ENCODE peak calls at places on chromosome 5, in five cellular contexts. R is CD4-positive, alpha-beta T cell; B is pancreas; P is endodermal cell; N is cardiac muscle cell. A is an unnamed sample.

GRCh38 chr5:136004436-136004835 is 24.4 kb upstream of the TGFBI start:
- DNase-seq in N (no peak), R (no peak), B (no peak), P (peak; percentile 2), A (no peak)

GRCh38 chr5:34524123-34524522 is 132.0 kb upstream of the RAI14 start:
- DNase-seq in R (no peak), N (peak; percentile 58), P (no peak), B (no peak), A (no peak)

GRCh38 chr5:141604318-141604717 is 14.5 kb downstream of the DIAPH1 start:
- DNase-seq in N (peak; percentile 89), B (no peak), R (no peak), P (no peak), A (no peak)

GRCh38 chr5:133985540-133986180 is 17.2 kb upstream of the C5orf15 start:
- DNase-seq in N (no peak), B (no peak), P (no peak), R (no peak), A (no peak)

GRCh38 chr5:14351845-14352712 is 208.9 kb downstream of the TRIO start:
- DNase-seq in P (peak; percentile 84), R (peak; percentile 40), B (peak; percentile 75), N (peak; percentile 77), A (peak; percentile 44)

GRCh38 chr5:172178301-172179031 is 9.6 kb downstream of the STK10 start:
- DNase-seq in R (no peak), B (no peak), P (no peak), N (no peak), A (no peak)

GRCh38 chr5:137575847-137576246 is 76.7 kb upstream of the SPOCK1 start:
- DNase-seq in P (no peak), B (no peak), R (no peak), N (peak; percentile 75), A (no peak)

GRCh38 chr5:81355291-81356251 is 38.4 kb downstream of the ACOT12 start:
- DNase-seq in N (no peak), P (no peak), B (no peak), R (no peak), A (no peak)

GRCh38 chr5:119271758-119272730 is 83.8 kb upstream of the TNFAIP8 start:
- DNase-seq in P (no peak), R (no peak), N (no peak), B (no peak), A (no peak)

GRCh38 chr5:95668728-95669127 is 14.1 kb downstream of the SPATA9 start:
- DNase-seq in R (no peak), P (no peak), B (no peak), N (peak; percentile 26), A (no peak)

GRCh38 chr5:41788800-41789395 is 81.3 kb downstream of the OXCT1 start:
- DNase-seq in P (no peak), B (no peak), R (no peak), N (peak; percentile 84), A (no peak)

GRCh38 chr5:137016783-137017324 is 482.3 kb downstream of the SPOCK1 start:
- DNase-seq in P (peak; percentile 82), N (no peak), R (no peak), B (no peak), A (no peak)

GRCh38 chr5:156920042-156920860 is 42.8 kb downstream of the TIMD4 start:
- DNase-seq in R (no peak), N (no peak), B (no peak), P (no peak), A (no peak)

GRCh38 chr5:54743997-54744788 is 226.6 kb downstream of the SNX18 start:
- DNase-seq in B (no peak), R (peak; percentile 13), N (peak; percentile 97), P (no peak), A (no peak)

GRCh38 chr5:132420706-132421272 is 51.3 kb downstream of the SLC22A5 start:
- DNase-seq in B (no peak), P (no peak), R (no peak), N (no peak), A (no peak)

GRCh38 chr5:60325870-60326269 is 374.1 kb downstream of the DEPDC1B start:
- DNase-seq in R (no peak), P (no peak), B (no peak), N (no peak), A (no peak)

GRCh38 chr5:135073771-135074345 is 39.8 kb upstream of the PITX1 start:
- DNase-seq in P (no peak), R (no peak), N (peak; percentile 39), B (no peak), A (no peak)

GRCh38 chr5:96067902-96068614 is 106.4 kb upstream of the ELL2 start:
- DNase-seq in N (peak; percentile 79), P (peak; percentile 49), B (no peak), R (no peak), A (no peak)

GRCh38 chr5:60287174-60287771 is 393.7 kb upstream of the PDE4D start:
- DNase-seq in N (peak; percentile 78), R (no peak), P (peak; percentile 90), B (peak; percentile 63), A (no peak)

GRCh38 chr5:79547982-79548381 is 34.0 kb upstream of the HOMER1 start:
- DNase-seq in N (no peak), R (no peak), P (no peak), B (no peak), A (no peak)

GRCh38 chr5:6850033-6850432 is 136.8 kb downstream of the TENT4A start:
- DNase-seq in P (no peak), R (no peak), N (no peak), B (no peak), A (no peak)

GRCh38 chr5:168585119-168585912 is 6.1 kb upstream of the PANK3 start:
- DNase-seq in B (no peak), R (no peak), N (no peak), P (no peak), A (no peak)

GRCh38 chr5:122916490-122916889 is 71.1 kb downstream of the SNX24 start:
- DNase-seq in R (no peak), P (no peak), B (no peak), N (no peak), A (no peak)

GRCh38 chr5:142304013-142304701 is 20.7 kb downstream of the SPRY4 start:
- DNase-seq in B (no peak), P (no peak), R (no peak), N (no peak), A (no peak)

GRCh38 chr5:135209495-135209837 is 175.4 kb upstream of the PITX1 start:
- DNase-seq in R (no peak), B (no peak), N (no peak), P (peak; percentile 24), A (no peak)

GRCh38 chr5:142506756-142507155 is 179.1 kb downstream of the FGF1 start:
- DNase-seq in P (no peak), B (no peak), R (no peak), N (no peak), A (no peak)

GRCh38 chr5:177491983-177492746 is 5.2 kb downstream of the PDLIM7 start:
- DNase-seq in R (no peak), N (no peak), P (no peak), B (no peak), A (no peak)

GRCh38 chr5:177492841-177493240 is 4.6 kb downstream of the PDLIM7 start:
- DNase-seq in N (no peak), B (no peak), P (no peak), R (no peak), A (no peak)

GRCh38 chr5:177490311-177490991 is 7.0 kb downstream of the PDLIM7 start:
- DNase-seq in R (no peak), N (no peak), B (no peak), P (no peak), A (no peak)

GRCh38 chr5:177490992-177491391 is 6.4 kb downstream of the PDLIM7 start:
- DNase-seq in P (no peak), N (no peak), B (no peak), R (no peak), A (no peak)

GRCh38 chr5:177491429-177491945 is 5.9 kb downstream of the PDLIM7 start:
- DNase-seq in P (peak; percentile 98), B (no peak), R (no peak), N (peak; percentile 61), A (no peak)
- H3K27ac ChIP-seq in P (peak overlapping the region; percentile 77), B (no peak overlapping the region), R (no peak overlapping the region), N (no peak overlapping the region), A (no peak overlapping the region)

DNA sequence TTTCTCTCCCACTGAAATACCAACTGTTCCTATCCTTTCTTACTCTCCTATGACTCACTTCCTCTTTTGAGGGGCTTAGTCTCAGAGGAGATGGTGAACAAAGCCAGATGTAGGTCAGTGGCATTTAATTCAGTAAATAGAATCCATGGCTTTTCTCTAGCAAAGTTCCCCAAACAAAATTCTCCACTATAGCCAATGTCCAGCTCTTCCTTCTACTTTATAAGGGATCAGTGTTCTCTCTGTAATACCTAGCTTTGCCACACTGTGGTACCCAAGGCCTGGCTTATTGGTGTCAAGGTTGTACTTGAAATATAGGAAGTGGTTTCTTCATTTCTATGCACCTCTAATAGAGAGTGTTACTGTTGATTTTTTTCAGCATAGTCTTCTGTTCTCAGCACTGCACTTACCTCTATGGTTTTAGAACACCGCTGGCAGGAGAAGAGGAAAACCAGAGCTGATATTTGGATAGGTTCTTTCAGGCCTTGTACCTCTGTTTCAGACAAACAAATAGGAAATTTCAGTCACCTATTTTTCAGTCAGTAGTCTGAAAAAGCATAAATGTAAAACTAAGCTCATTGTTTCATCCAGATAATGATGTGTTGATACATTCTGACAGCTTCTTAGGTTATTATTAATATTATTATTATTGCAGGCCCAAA is 40.6 kb upstream of the ITGA2 start:
- DNase-seq in R (peak; percentile 42), N (peak; percentile 89), P (peak; percentile 83), B (no peak), A (no peak)
- H3K27ac ChIP-seq in R (no peak overlapping the region), N (no peak overlapping the region), P (no peak overlapping the region), B (no peak overlapping the region), A (no peak overlapping the region)

DNA sequence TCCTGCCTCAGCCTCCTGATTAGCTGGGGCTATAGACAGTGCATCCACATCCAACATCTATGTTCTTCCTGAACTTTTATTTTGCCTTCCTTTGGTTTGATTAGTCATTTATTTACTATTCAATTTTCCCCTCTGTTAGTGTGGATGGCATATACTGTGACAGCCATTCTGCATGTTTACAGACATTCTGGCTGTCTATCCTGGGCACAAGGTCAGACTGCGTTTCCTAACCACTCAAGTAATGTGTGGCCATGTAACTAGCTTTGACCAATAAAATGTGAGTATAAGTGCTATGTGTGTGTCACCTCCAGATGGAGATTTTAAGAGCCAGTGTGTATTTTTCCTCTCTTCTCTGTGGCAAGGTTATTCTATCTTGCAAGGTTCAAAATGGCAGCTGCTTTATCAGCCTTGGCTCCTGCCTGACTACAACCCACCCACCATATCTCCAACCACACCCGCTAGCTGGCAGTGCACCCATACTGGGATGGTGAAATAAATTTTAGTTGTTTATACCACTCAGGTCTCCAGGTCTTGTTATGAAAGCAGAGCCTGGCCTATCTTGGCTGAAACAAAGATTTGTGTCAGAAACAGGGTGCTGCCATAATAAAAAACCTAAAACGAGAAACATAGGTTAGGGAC is 32.2 kb downstream of the PDE6A start:
- DNase-seq in P (no peak), B (no peak), N (no peak), R (no peak), A (no peak)
- H3K27ac ChIP-seq in P (no peak overlapping the region), B (no peak overlapping the region), N (no peak overlapping the region), R (no peak overlapping the region), A (no peak overlapping the region)

GRCh38 chr5:138738399-138738798 is 14.8 kb upstream of the CTNNA1 start:
- DNase-seq in P (no peak), R (no peak), B (no peak), N (no peak), A (no peak)

GRCh38 chr5:138733509-138733908 is 19.7 kb upstream of the CTNNA1 start:
- DNase-seq in N (no peak), R (no peak), P (no peak), B (no peak), A (no peak)

GRCh38 chr5:138732933-138733332 is 20.3 kb upstream of the CTNNA1 start:
- DNase-seq in P (no peak), R (no peak), N (no peak), B (no peak), A (no peak)

GRCh38 chr5:138739938-138740337 is 13.3 kb upstream of the CTNNA1 start:
- DNase-seq in B (no peak), N (no peak), R (no peak), P (no peak), A (no peak)

GRCh38 chr5:138737494-138738265 is 15.5 kb upstream of the CTNNA1 start:
- DNase-seq in P (no peak), N (no peak), R (no peak), B (no peak), A (no peak)
- H3K27ac ChIP-seq in P (no peak overlapping the region), N (no peak overlapping the region), R (no peak overlapping the region), B (no peak overlapping the region), A (no peak overlapping the region)

A was measured in substantia nigra.